ENCODE peak calls at places on chromosomes 16 and 17, in seven cellular contexts. N is NCI-H446, V is neural crest cell, R is dorsolateral prefrontal cortex, K is cardiac fibroblast, W is LoVo, E is pancreas. M is an unnamed sample.

GRCh38 chr17:2656293-2656692 is 55.3 kb downstream of the CLUH start:
- DNase-seq in N (no peak), V (no peak), R (no peak), K (no peak), W (no peak), E (no peak), M (peak; percentile 34)

GRCh38 chr17:50845260-50846147 is 10.1 kb downstream of the WFIKKN2 start:
- DNase-seq in N (no peak), V (no peak), R (no peak), K (no peak), W (peak; percentile 43), E (no peak), M (peak; percentile 78)

GRCh38 chr16:66534376-66534799 is 15.5 kb downstream of the TK2 start:
- DNase-seq in N (no peak), V (no peak), R (no peak), K (no peak), W (no peak), E (no peak), M (no peak)

GRCh38 chr17:80425835-80426426 is 11.0 kb downstream of the ENDOV start:
- DNase-seq in N (no peak), V (no peak), R (no peak), K (no peak), W (no peak), E (no peak), M (no peak)

GRCh38 chr16:88017551-88018101 is 66.4 kb downstream of the BANP start:
- DNase-seq in N (no peak), V (no peak), R (peak; percentile 20), K (no peak), W (no peak), E (no peak), M (no peak)

GRCh38 chr17:72719582-72720493 is 372.6 kb downstream of the SLC39A11 start:
- DNase-seq in N (no peak), V (peak; percentile 48), R (no peak), K (peak; percentile 46), W (no peak), E (no peak), M (no peak)

GRCh38 chr17:60047590-60047989 is 31.1 kb downstream of the HEATR6 start:
- DNase-seq in N (no peak), V (no peak), R (no peak), K (no peak), W (no peak), E (no peak), M (no peak)

GRCh38 chr16:50761276-50761675 is 19.4 kb downstream of the CYLD start:
- DNase-seq in N (no peak), V (no peak), R (no peak), K (no peak), W (no peak), E (no peak), M (no peak)

GRCh38 chr16:58444265-58444664 is 52.0 kb downstream of the GINS3 start:
- DNase-seq in N (no peak), V (no peak), R (no peak), K (no peak), W (no peak), E (no peak), M (no peak)

GRCh38 chr17:79965806-79966205 is 69.9 kb downstream of the TBC1D16 start:
- DNase-seq in N (no peak), V (no peak), R (peak; percentile 65), K (no peak), W (no peak), E (peak; percentile 67), M (no peak)

GRCh38 chr17:64231567-64232141 is 31.4 kb downstream of the TEX2 start:
- DNase-seq in N (no peak), V (no peak), R (no peak), K (no peak), W (no peak), E (no peak), M (no peak)

GRCh38 chr17:19544366-19544765 is 10.7 kb downstream of the SLC47A1 start:
- DNase-seq in N (no peak), V (no peak), R (no peak), K (no peak), W (no peak), E (no peak), M (no peak)

GRCh38 chr17:17696871-17697633 is 15.8 kb downstream of the RAI1 start:
- DNase-seq in N (no peak), V (no peak), R (no peak), K (no peak), W (no peak), E (no peak), M (no peak)

GRCh38 chr17:81734405-81735055 is 22.4 kb downstream of the SLC25A10 start:
- DNase-seq in N (no peak), V (no peak), R (no peak), K (no peak), W (no peak), E (no peak), M (no peak)

GRCh38 chr17:60577147-60577925 is 22.7 kb upstream of the PPM1D start:
- DNase-seq in N (no peak), V (no peak), R (no peak), K (peak; percentile 84), W (no peak), E (no peak), M (peak; percentile 75)

GRCh38 chr17:67245694-67246397 is 850 bp upstream of the HELZ start:
- DNase-seq in N (no peak), V (peak; percentile 38), R (no peak), K (no peak), W (peak; percentile 34), E (peak; percentile 36), M (no peak)

GRCh38 chr17:50830994-50831393 is 4.4 kb upstream of the WFIKKN2 start:
- DNase-seq in N (peak; percentile 7), V (no peak), R (no peak), K (no peak), W (no peak), E (no peak), M (no peak)

GRCh38 chr17:79355186-79355585 is 255.7 kb downstream of the RBFOX3 start:
- DNase-seq in N (no peak), V (no peak), R (no peak), K (no peak), W (no peak), E (no peak), M (no peak)

GRCh38 chr16:57299009-57299718 is 14.7 kb upstream of the PLLP start:
- DNase-seq in N (no peak), V (peak; percentile 47), R (no peak), K (no peak), W (peak; percentile 73), E (peak; percentile 59), M (peak; percentile 83)

GRCh38 chr16:4309102-4309832 is 6.6 kb upstream of the GLIS2 start:
- DNase-seq in N (no peak), V (no peak), R (no peak), K (no peak), W (peak; percentile 12), E (peak; percentile 84), M (no peak)

GRCh38 chr17:27846042-27846655 is 45.8 kb upstream of the NOS2 start:
- DNase-seq in N (no peak), V (no peak), R (no peak), K (no peak), W (no peak), E (no peak), M (no peak)

GRCh38 chr16:35431829-35432663 is 1972.6 kb downstream of the TP53TG3F start:
- DNase-seq in N (no peak), V (no peak), R (no peak), K (no peak), W (no peak), E (no peak), M (no peak)

GRCh38 chr16:80158766-80159165 is 382.0 kb upstream of the DYNLRB2 start:
- DNase-seq in N (no peak), V (no peak), R (no peak), K (no peak), W (no peak), E (no peak), M (peak; percentile 84)

GRCh38 chr17:45646288-45646988 is 137.7 kb upstream of the CRHR1 start:
- DNase-seq in N (no peak), V (no peak), R (no peak), K (no peak), W (no peak), E (no peak), M (no peak)

GRCh38 chr17:67092291-67092690 is 47.9 kb downstream of the CACNG1 start:
- DNase-seq in N (no peak), V (no peak), R (no peak), K (no peak), W (no peak), E (no peak), M (no peak)

GRCh38 chr16:31052131-31052530 is 18.8 kb downstream of the STX4 start:
- DNase-seq in N (no peak), V (no peak), R (no peak), K (peak; percentile 81), W (peak; percentile 91), E (no peak), M (peak; percentile 96)

GRCh38 chr16:50591209-50591608 is 43.0 kb downstream of the NKD1 start:
- DNase-seq in N (no peak), V (no peak), R (no peak), K (no peak), W (no peak), E (no peak), M (no peak)

GRCh38 chr17:44209786-44210341 is 9.6 kb downstream of the UBTF start:
- DNase-seq in N (no peak), V (no peak), R (no peak), K (no peak), W (no peak), E (no peak), M (no peak)

GRCh38 chr16:19029980-19030379 is 37.4 kb upstream of the COQ7 start:
- DNase-seq in N (no peak), V (no peak), R (no peak), K (peak; percentile 3), W (no peak), E (no peak), M (no peak)

M was measured in EH.